ENCODE peak calls at places on chromosome 4, in seven cellular contexts. X is T-helper 9 cell; N is left ventricle myocardium superior; W is activated CD4-positive, alpha-beta T cell treated with anti-CD3 and anti-CD28 coated beads, Interleukin-2, amount 50 U/mL, for 48 hours; T is hypothalamus; E is NCI-H345; M is hippocampal formation. S is an unnamed sample.

GRCh38 chr4:137359691-137360315 is 172.5 kb downstream of the PCDH18 start:
- DNase-seq in X (no peak), N (no peak), W (no peak), T (no peak), E (no peak), M (no peak), S (no peak)

GRCh38 chr4:42371306-42372063 is 25.8 kb upstream of the SHISA3 start:
- DNase-seq in X (no peak), N (no peak), W (no peak), T (peak), E (peak), M (no peak), S (no peak)

GRCh38 chr4:82801910-82802521 is 3.4 kb upstream of the SCD5 start:
- DNase-seq in X (no peak), N (no peak), W (no peak), T (no peak), E (peak), M (no peak), S (no peak)

GRCh38 chr4:35772291-35772690 is 472.0 kb downstream of the ARAP2 start:
- DNase-seq in X (no peak), N (no peak), W (no peak), T (no peak), E (no peak), M (no peak), S (no peak)

GRCh38 chr4:123784626-123785025 is 388.0 kb downstream of the SPRY1 start:
- DNase-seq in X (no peak), N (no peak), W (no peak), T (no peak), E (no peak), M (no peak), S (no peak)

GRCh38 chr4:100189820-100190642 is at the start of gene DDIT4L:
- DNase-seq in X (no peak), N (peak), W (peak), T (peak), E (peak), M (peak), S (no peak)

GRCh38 chr4:118985170-118986000 is 96.7 kb downstream of the SYNPO2 start:
- DNase-seq in X (no peak), N (no peak), W (no peak), T (no peak), E (no peak), M (no peak), S (no peak)

GRCh38 chr4:3107271-3108185 is 33.0 kb downstream of the HTT start:
- DNase-seq in X (no peak), N (peak), W (no peak), T (no peak), E (no peak), M (no peak), S (no peak)

GRCh38 chr4:145098675-145099037 is 545 bp downstream of the ABCE1 start:
- DNase-seq in X (peak), N (no peak), W (no peak), T (no peak), E (peak), M (no peak), S (no peak)

GRCh38 chr4:186068581-186069402 is at the start of gene TLR3:
- DNase-seq in X (no peak), N (no peak), W (no peak), T (no peak), E (no peak), M (no peak), S (no peak)

GRCh38 chr4:37132351-37132989 is 112.1 kb upstream of the NWD2 start:
- DNase-seq in X (no peak), N (no peak), W (no peak), T (no peak), E (no peak), M (no peak), S (no peak)

GRCh38 chr4:103754844-103755243 is 35.1 kb upstream of the TACR3 start:
- DNase-seq in X (no peak), N (no peak), W (no peak), T (no peak), E (peak), M (no peak), S (no peak)

S was measured in osteocyte.